ENCODE peak calls at places on chromosome 19, in four cellular contexts. U, V, I and M are unnamed samples.

GRCh38 chr19:2560369-2560768 is 84.4 kb downstream of the GADD45B start:
- DNase-seq in V (no peak), U (peak; percentile 33), I (no peak), M (no peak)

GRCh38 chr19:6481541-6482342 is at the start of gene DENND1C:
- DNase-seq in I (peak; percentile 41), U (no peak), V (no peak), M (peak; percentile 17)

GRCh38 chr19:43708716-43709115 is 7.2 kb upstream of the IRGC start:
- DNase-seq in V (no peak), U (no peak), I (no peak), M (no peak)

GRCh38 chr19:6273701-6274601 is 5.8 kb downstream of the MLLT1 start:
- DNase-seq in I (peak; percentile 91), V (peak; percentile 86), U (peak; percentile 98), M (peak; percentile 29)

GRCh38 chr19:49348305-49349188 is 13.3 kb downstream of the CD37 start:
- DNase-seq in I (no peak), V (no peak), U (no peak), M (no peak)

GRCh38 chr19:6068711-6069110 is 41.6 kb downstream of the RFX2 start:
- DNase-seq in V (no peak), I (no peak), U (peak; percentile 67), M (no peak)

GRCh38 chr19:5397804-5398692 is 57.2 kb upstream of the ZNRF4 start:
- DNase-seq in I (no peak), U (no peak), V (peak; percentile 26), M (no peak)

GRCh38 chr19:35083678-35084077 is 31.9 kb upstream of the FXYD3 start:
- DNase-seq in V (no peak), I (no peak), U (no peak), M (no peak)

GRCh38 chr19:3830841-3831589 is 37.8 kb downstream of the ZFR2 start:
- DNase-seq in V (no peak), U (no peak), I (no peak), M (no peak)

GRCh38 chr19:3154957-3155736 is 19.3 kb downstream of the GNA15 start:
- DNase-seq in V (peak; percentile 98), I (peak; percentile 83), U (peak; percentile 87), M (no peak)

GRCh38 chr19:30394481-30395151 is 22.4 kb downstream of the ZNF536 start:
- DNase-seq in I (no peak), V (no peak), U (no peak), M (no peak)

GRCh38 chr19:2273356-2274184 is 8.4 kb downstream of the PEAK3 start:
- DNase-seq in I (peak; percentile 78), U (peak; percentile 81), V (peak; percentile 82), M (peak; percentile 52)

GRCh38 chr19:1265611-1266115 is 3.5 kb upstream of the CIRBP start:
- DNase-seq in U (peak; percentile 95), V (peak; percentile 38), I (peak; percentile 77), M (no peak)

GRCh38 chr19:33767898-33768413 is 28.7 kb upstream of the KCTD15 start:
- DNase-seq in U (no peak), V (no peak), I (no peak), M (no peak)

GRCh38 chr19:43624933-43625332 is 5.5 kb upstream of the ZNF428 start:
- DNase-seq in V (no peak), I (peak; percentile 71), U (no peak), M (no peak)

GRCh38 chr19:4620675-4621074 is 18.6 kb upstream of the TNFAIP8L1 start:
- DNase-seq in U (no peak), V (no peak), I (no peak), M (no peak)

GRCh38 chr19:56687036-56687435 is 15.5 kb upstream of the ZNF835 start:
- DNase-seq in V (no peak), I (no peak), U (no peak), M (no peak)

GRCh38 chr19:4374451-4375163 is 25.7 kb downstream of the SH3GL1 start:
- DNase-seq in U (peak; percentile 96), I (peak; percentile 69), V (peak; percentile 71), M (peak; percentile 41)

GRCh38 chr19:33064778-33065550 is at the start of gene RHPN2:
- DNase-seq in V (peak; percentile 74), I (peak; percentile 72), U (no peak), M (no peak)

GRCh38 chr19:42122691-42123607 is 9.3 kb downstream of the POU2F2 start:
- DNase-seq in U (no peak), V (no peak), I (no peak), M (no peak)

GRCh38 chr19:11659612-11660011 is 62.3 kb downstream of the ZNF627 start:
- DNase-seq in I (no peak), V (peak; percentile 24), U (no peak), M (no peak)

GRCh38 chr19:42926781-42927180 is 9.1 kb upstream of the PSG6 start:
- DNase-seq in V (no peak), I (no peak), U (peak; percentile 28), M (no peak)

GRCh38 chr19:51359294-51359693 is 6.9 kb downstream of the ETFB start:
- DNase-seq in U (no peak), V (peak; percentile 66), I (no peak), M (peak; percentile 7)

GRCh38 chr19:50515168-50515561 is 1.5 kb upstream of the ASPDH start:
- DNase-seq in I (no peak), V (no peak), U (no peak), M (no peak)

GRCh38 chr19:2820112-2820702 is 539 bp downstream of the ZNF554 start:
- DNase-seq in V (peak; percentile 19), U (no peak), I (peak; percentile 10), M (no peak)

GRCh38 chr19:56681702-56682101 is 10.1 kb upstream of the ZNF835 start:
- DNase-seq in U (no peak), I (no peak), V (no peak), M (no peak)

GRCh38 chr19:35090795-35091214 is 24.8 kb upstream of the FXYD3 start:
- DNase-seq in U (no peak), I (peak; percentile 79), V (no peak), M (no peak)

DNA sequence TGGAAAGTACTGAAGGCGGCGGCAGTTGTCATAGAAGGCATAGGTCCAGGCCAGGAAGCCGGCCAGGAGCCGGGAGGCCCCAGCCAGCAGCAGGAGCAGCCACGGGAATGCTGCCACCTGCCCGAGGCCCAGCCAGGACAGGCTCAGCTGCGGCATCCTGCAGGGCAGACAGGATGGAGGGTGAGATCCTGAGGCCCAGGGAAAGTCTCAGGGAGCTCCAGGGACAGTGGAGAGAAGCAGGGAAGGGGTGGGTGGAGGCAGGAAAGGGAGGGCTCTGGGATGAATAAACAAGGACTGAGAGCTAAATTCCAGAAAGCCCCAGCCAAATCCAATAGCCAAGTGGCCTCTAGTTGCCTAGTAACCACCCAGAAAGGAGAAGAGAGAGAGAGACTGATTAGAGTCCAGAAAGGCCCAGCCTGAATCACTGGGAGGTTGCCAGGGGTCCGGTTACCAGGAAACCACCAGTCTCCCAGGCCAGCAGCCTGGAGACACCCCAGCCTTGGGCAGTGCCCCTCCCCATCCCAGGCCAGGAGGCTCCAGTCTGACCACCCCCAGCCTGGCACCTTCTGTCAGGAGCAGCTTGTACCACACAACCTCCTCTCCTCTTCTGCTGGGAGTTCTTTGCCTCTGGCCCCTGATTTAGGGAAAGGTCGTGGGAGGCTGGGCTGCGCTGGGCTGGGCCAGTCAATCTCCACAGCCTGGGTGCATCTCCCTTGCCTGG is 7.5 kb upstream of the OR10H5 start:
- DNase-seq in V (peak; percentile 20), U (peak; percentile 82), I (peak; percentile 81), M (peak; percentile 77)
- H3K27ac ChIP-seq in V (peak overlapping the region; percentile 66), U (peak overlapping the region; percentile 35), I (no peak overlapping the region), M (peak overlapping the region; percentile 60)

GRCh38 chr19:54473071-54473941 is at the start of gene CDC42EP5:
- DNase-seq in U (peak; percentile 88), I (peak; percentile 60), V (no peak), M (no peak)

GRCh38 chr19:54470276-54470887 is 2.7 kb downstream of the CDC42EP5 start:
- DNase-seq in I (no peak), V (no peak), U (no peak), M (no peak)

GRCh38 chr19:54470991-54471782 is 1.9 kb downstream of the CDC42EP5 start:
- DNase-seq in I (peak; percentile 74), U (peak; percentile 67), V (peak; percentile 47), M (peak; percentile 3)

GRCh38 chr19:54475706-54476105 is 2.6 kb upstream of the CDC42EP5 start:
- DNase-seq in I (no peak), V (no peak), U (no peak), M (no peak)

DNA sequence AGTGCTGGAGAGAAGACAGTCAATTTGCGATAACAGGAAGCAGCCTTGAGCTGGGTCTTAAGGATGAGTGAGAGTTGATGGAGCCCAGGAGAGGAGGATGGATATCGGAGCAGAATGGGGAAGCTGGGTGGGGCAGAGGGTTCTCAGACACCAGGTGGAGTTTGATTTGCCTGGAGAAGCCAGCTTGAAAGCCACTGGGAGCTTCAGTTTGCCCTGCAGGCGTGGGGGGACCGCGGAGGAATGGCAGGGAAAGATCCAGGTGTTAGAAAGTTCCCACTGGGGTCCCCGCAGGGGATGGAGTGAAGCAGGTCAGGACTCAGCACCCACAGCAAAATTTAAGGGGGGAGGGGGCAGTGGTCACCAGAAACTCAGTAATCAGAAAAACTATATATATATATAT is 887 bp upstream of the CDC42EP5 start:
- DNase-seq in V (no peak), I (no peak), U (peak; percentile 38), M (no peak)
- H3K27ac ChIP-seq in V (peak overlapping the region; percentile 83), I (no peak overlapping the region), U (no peak overlapping the region), M (no peak overlapping the region)

GRCh38 chr19:17418710-17419109 is 1.1 kb upstream of the MVB12A start:
- DNase-seq in U (no peak), I (no peak), V (no peak), M (no peak)

GRCh38 chr19:17419154-17419490 is 725 bp upstream of the MVB12A start:
- DNase-seq in V (no peak), U (no peak), I (no peak), M (no peak)

GRCh38 chr19:17414097-17414496 is 5.8 kb upstream of the MVB12A start:
- DNase-seq in I (no peak), V (no peak), U (no peak), M (no peak)

GRCh38 chr19:17411801-17412200 is 6.4 kb upstream of the BST2 start:
- DNase-seq in I (no peak), U (no peak), V (no peak), M (no peak)

DNA sequence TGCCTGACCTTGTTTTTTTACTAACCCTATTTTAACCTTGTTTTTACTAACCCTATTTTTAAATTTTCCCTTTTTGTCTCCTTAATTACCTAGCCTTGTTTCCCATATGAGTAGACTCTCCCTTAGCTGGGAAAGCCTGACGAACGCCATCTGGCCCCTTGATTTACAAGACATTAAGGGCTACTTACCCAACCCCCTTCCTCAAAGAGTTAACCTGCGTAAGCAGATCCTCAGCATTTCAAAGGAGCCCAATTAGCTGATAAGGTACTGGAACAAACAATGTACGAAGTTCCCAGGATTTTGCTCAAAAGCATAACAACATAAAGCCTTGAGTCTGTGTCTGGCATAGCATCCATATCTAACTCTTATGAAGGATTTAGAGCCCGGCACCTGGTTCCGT is 4.7 kb upstream of the MVB12A start:
- DNase-seq in V (no peak), I (no peak), U (no peak), M (no peak)
- H3K27ac ChIP-seq in V (no peak overlapping the region), I (no peak overlapping the region), U (no peak overlapping the region), M (no peak overlapping the region)

DNA sequence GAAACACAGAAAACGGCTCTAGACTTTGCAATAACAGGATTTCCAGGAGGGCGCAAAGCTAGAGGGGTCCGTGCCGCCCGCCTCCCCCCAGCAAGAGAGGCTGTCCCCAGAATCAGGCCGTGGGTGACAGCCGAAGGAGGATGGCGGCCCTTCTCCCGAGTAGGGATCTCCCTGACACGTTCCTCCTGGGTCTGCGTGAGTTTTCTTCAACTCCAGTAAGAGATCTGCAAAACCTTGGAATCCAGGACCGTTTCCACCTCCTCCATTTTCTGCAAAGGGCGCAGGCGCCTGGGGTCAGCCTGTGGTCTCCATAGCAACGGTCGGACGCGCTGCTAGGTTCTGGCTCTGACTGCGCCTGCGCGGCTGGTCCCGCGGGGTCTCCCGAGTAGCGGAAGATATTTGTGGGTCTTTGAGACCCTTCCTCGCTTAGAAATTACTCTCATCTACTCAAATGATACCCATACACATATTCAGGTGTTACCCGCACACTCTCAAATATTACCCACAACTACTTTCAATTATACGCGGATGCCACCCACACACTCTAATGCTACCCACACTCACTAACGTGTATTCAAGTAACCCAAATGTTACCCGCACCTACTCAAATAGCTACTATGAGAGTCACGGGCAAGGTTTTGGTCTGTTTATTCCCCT is 2.1 kb downstream of the PNMA8C start:
- DNase-seq in I (peak; percentile 90), U (peak; percentile 86), V (peak; percentile 50), M (peak; percentile 77)
- H3K27ac ChIP-seq in I (no peak overlapping the region), U (peak overlapping the region; percentile 77), V (peak overlapping the region; percentile 56), M (no peak overlapping the region)